ENCODE peak calls at places on chromosomes 7 and 10, in six cellular contexts. H, W, Y, L, O and J are unnamed samples.

GRCh38 chr10:23702977-23703414 is 264.1 kb downstream of the OTUD1 start:
- DNase-seq in H (peak; percentile 77), W (no peak), Y (peak; percentile 23), L (peak; percentile 73), O (peak; percentile 62), J (peak; percentile 28)

GRCh38 chr7:99004216-99004615 is 125.9 kb downstream of the TRRAP start:
- DNase-seq in H (no peak), W (no peak), Y (no peak), L (no peak), O (no peak), J (no peak)

GRCh38 chr10:71938211-71938610 is 26.0 kb upstream of the CHST3 start:
- DNase-seq in H (no peak), W (no peak), Y (no peak), L (no peak), O (no peak), J (no peak)

GRCh38 chr10:131404886-131405285 is 93.4 kb upstream of the TCERG1L start:
- DNase-seq in H (no peak), W (no peak), Y (no peak), L (peak; percentile 57), O (no peak), J (no peak)

GRCh38 chr7:27677912-27678612 is 15.4 kb upstream of the HIBADH start:
- DNase-seq in H (peak; percentile 93), W (peak; percentile 55), Y (no peak), L (no peak), O (peak; percentile 97), J (no peak)

GRCh38 chr10:124093076-124093773 is at the start of gene CHST15:
- DNase-seq in H (peak; percentile 75), W (peak; percentile 69), Y (no peak), L (peak; percentile 87), O (peak; percentile 51), J (peak; percentile 92)

GRCh38 chr10:103814626-103815370 is 40.6 kb downstream of the SH3PXD2A start:
- DNase-seq in H (no peak), W (no peak), Y (no peak), L (peak; percentile 24), O (peak; percentile 36), J (no peak)

GRCh38 chr10:27959093-27959715 is 39.7 kb downstream of the ODAD2 start:
- DNase-seq in H (no peak), W (no peak), Y (no peak), L (no peak), O (peak; percentile 32), J (no peak)

GRCh38 chr7:128427289-128427891 is 17.6 kb upstream of the IMPDH1 start:
- DNase-seq in H (peak; percentile 76), W (peak; percentile 58), Y (peak; percentile 83), L (no peak), O (peak; percentile 68), J (no peak)

GRCh38 chr7:7181519-7182155 is 707 bp upstream of the C1GALT1 start:
- DNase-seq in H (peak; percentile 82), W (peak; percentile 47), Y (peak; percentile 26), L (peak; percentile 37), O (no peak), J (no peak)

GRCh38 chr10:74851834-74852233 is 25.4 kb downstream of the KAT6B start:
- DNase-seq in H (no peak), W (no peak), Y (no peak), L (no peak), O (peak; percentile 33), J (no peak)

GRCh38 chr7:50216626-50217025 is 87.9 kb upstream of the IKZF1 start:
- DNase-seq in H (no peak), W (no peak), Y (no peak), L (no peak), O (no peak), J (no peak)

GRCh38 chr10:59621771-59622170 is 87.9 kb downstream of the SLC16A9 start:
- DNase-seq in H (no peak), W (no peak), Y (no peak), L (no peak), O (no peak), J (no peak)

GRCh38 chr7:11427686-11428273 is 404.2 kb downstream of the THSD7A start:
- DNase-seq in H (peak; percentile 76), W (peak; percentile 45), Y (peak; percentile 31), L (no peak), O (peak; percentile 40), J (no peak)

GRCh38 chr7:139711991-139712753 is 65.6 kb downstream of the HIPK2 start:
- DNase-seq in H (no peak), W (no peak), Y (no peak), L (no peak), O (no peak), J (no peak)

GRCh38 chr10:79608505-79609375 is 2.0 kb upstream of the SFTPA1 start:
- DNase-seq in H (peak; percentile 17), W (no peak), Y (peak; percentile 2), L (no peak), O (peak; percentile 30), J (peak; percentile 53)

GRCh38 chr10:104479906-104480579 is 126.4 kb downstream of the CFAP58 start:
- DNase-seq in H (no peak), W (no peak), Y (no peak), L (no peak), O (peak; percentile 55), J (no peak)

GRCh38 chr7:124652237-124652636 is 113.4 kb downstream of the GPR37 start:
- DNase-seq in H (no peak), W (no peak), Y (no peak), L (no peak), O (peak; percentile 23), J (no peak)

GRCh38 chr10:12501851-12502525 is 152.6 kb downstream of the CAMK1D start:
- DNase-seq in H (no peak), W (no peak), Y (no peak), L (peak; percentile 45), O (no peak), J (no peak)

GRCh38 chr10:4151466-4151865 is 366.5 kb upstream of the KLF6 start:
- DNase-seq in H (no peak), W (no peak), Y (no peak), L (no peak), O (no peak), J (no peak)

GRCh38 chr7:91496251-91496820 is 232.1 kb downstream of the FZD1 start:
- DNase-seq in H (no peak), W (no peak), Y (no peak), L (no peak), O (no peak), J (no peak)

GRCh38 chr7:17301491-17302101 is 3.1 kb downstream of the AHR start:
- DNase-seq in H (peak; percentile 53), W (peak; percentile 60), Y (peak; percentile 27), L (no peak), O (peak; percentile 45), J (no peak)

GRCh38 chr10:124348801-124349200 is 69.9 kb downstream of the OAT start:
- DNase-seq in H (no peak), W (no peak), Y (no peak), L (no peak), O (no peak), J (no peak)

GRCh38 chr10:59393349-59393748 is 31.0 kb upstream of the FAM13C start:
- DNase-seq in H (no peak), W (no peak), Y (no peak), L (no peak), O (no peak), J (no peak)

GRCh38 chr7:142583424-142583823 is 165.8 kb upstream of the PRSS1 start:
- DNase-seq in H (peak; percentile 77), W (no peak), Y (no peak), L (no peak), O (peak; percentile 83), J (peak; percentile 16)

GRCh38 chr10:78292987-78293865 is 259.6 kb downstream of the RPS24 start:
- DNase-seq in H (no peak), W (no peak), Y (no peak), L (peak; percentile 11), O (peak; percentile 34), J (no peak)

GRCh38 chr7:100825760-100826545 is 1.4 kb downstream of the EPHB4 start:
- DNase-seq in H (peak; percentile 56), W (no peak), Y (no peak), L (no peak), O (peak; percentile 77), J (no peak)

GRCh38 chr7:158861004-158861787 is 4.8 kb downstream of the DYNC2I1 start:
- DNase-seq in H (no peak), W (no peak), Y (no peak), L (peak; percentile 31), O (no peak), J (no peak)

GRCh38 chr10:28738200-28738599 is 60.9 kb downstream of the BAMBI start:
- DNase-seq in H (peak; percentile 42), W (no peak), Y (no peak), L (no peak), O (no peak), J (no peak)

GRCh38 chr10:118915161-118915560 is 114.4 kb upstream of the NANOS1 start:
- DNase-seq in H (no peak), W (no peak), Y (no peak), L (no peak), O (no peak), J (no peak)

GRCh38 chr7:99469381-99470065 is 3.2 kb upstream of the ZNF789 start:
- DNase-seq in H (peak; percentile 38), W (no peak), Y (no peak), L (no peak), O (no peak), J (no peak)

GRCh38 chr10:34222359-34222758 is 592.7 kb downstream of the PARD3 start:
- DNase-seq in H (no peak), W (no peak), Y (no peak), L (no peak), O (no peak), J (no peak)

GRCh38 chr10:31947144-31947926 is 18.7 kb upstream of the ARHGAP12 start:
- DNase-seq in H (peak; percentile 87), W (no peak), Y (peak; percentile 92), L (no peak), O (peak; percentile 93), J (peak; percentile 23)

GRCh38 chr10:91103384-91104184 is 116.9 kb upstream of the PCGF5 start:
- DNase-seq in H (no peak), W (no peak), Y (no peak), L (no peak), O (no peak), J (no peak)

GRCh38 chr10:88091490-88092061 is 228.2 kb downstream of the PTEN start:
- DNase-seq in H (no peak), W (no peak), Y (no peak), L (no peak), O (no peak), J (no peak)